ENCODE peak calls at places on chromosomes 6 and 20, in four cellular contexts. V is MCF 10A, D is AG09319, B is GF-D8. T is an unnamed sample.

GRCh38 chr6:144017167-144018094 is 9.4 kb upstream of the PLAGL1 start:
- DNase-seq in V (no peak), D (no peak), B (no peak), T (no peak)

GRCh38 chr6:152380351-152380767 is 256.8 kb downstream of the SYNE1 start:
- DNase-seq in V (peak), D (no peak), B (no peak), T (peak)

GRCh38 chr6:36349240-36349639 is 12.6 kb upstream of the BNIP5 start:
- DNase-seq in V (peak), D (no peak), B (no peak), T (no peak)

GRCh38 chr6:14305131-14305530 is 187.6 kb downstream of the CD83 start:
- DNase-seq in V (peak), D (no peak), B (no peak), T (peak)

GRCh38 chr6:166515072-166515810 is 71.2 kb downstream of the RAMACL start:
- DNase-seq in V (peak), D (peak), B (no peak), T (peak)

GRCh38 chr6:90217621-90218496 is 78.8 kb downstream of the BACH2 start:
- DNase-seq in V (peak), D (peak), B (no peak), T (no peak)

GRCh38 chr20:22999756-23000155 is 35.4 kb upstream of the SSTR4 start:
- DNase-seq in V (no peak), D (no peak), B (no peak), T (peak)

GRCh38 chr20:39245685-39246311 is 283.7 kb downstream of the DHX35 start:
- DNase-seq in V (no peak), D (no peak), B (no peak), T (no peak)

GRCh38 chr6:151317206-151317994 is 74.0 kb downstream of the ZBTB2 start:
- DNase-seq in V (peak), D (peak), B (no peak), T (peak)

GRCh38 chr6:43924222-43924702 is 154.3 kb downstream of the VEGFA start:
- DNase-seq in V (peak), D (no peak), B (peak), T (peak)

GRCh38 chr6:13434777-13435176 is 52.6 kb downstream of the GFOD1 start:
- DNase-seq in V (no peak), D (no peak), B (no peak), T (no peak)

GRCh38 chr6:84033523-84034451 is at the start of gene MRAP2:
- DNase-seq in V (peak), D (no peak), B (no peak), T (peak)